ENCODE peak calls at places on chromosomes 1 and 21, in four cellular contexts. One of them, this sample, is unnamed.
A peak's percentile ranks its signal among the peaks of the same experiment; 100 is the strongest.

GRCh38 chr1:213399695-213400094 is 348.7 kb downstream of the RPS6KC1 start:
- DNase-seq in A549: no peak
- DNase-seq in K562: no peak
- DNase-seq in HepG2: peak; percentile 76
- DNase-seq in this sample: no peak

GRCh38 chr1:164716992-164717703 is 158.2 kb downstream of the PBX1 start:
- DNase-seq in A549: no peak
- DNase-seq in K562: no peak
- DNase-seq in HepG2: no peak
- DNase-seq in this sample: no peak

GRCh38 chr1:108962681-108963051 is 618 bp downstream of the CLCC1 start:
- DNase-seq in A549: no peak
- DNase-seq in K562: no peak
- DNase-seq in HepG2: peak; percentile 12
- DNase-seq in this sample: peak; percentile 36

GRCh38 chr1:103177146-103177850 is 69.0 kb upstream of the COL11A1 start:
- DNase-seq in A549: no peak
- DNase-seq in K562: no peak
- DNase-seq in HepG2: no peak
- DNase-seq in this sample: no peak

GRCh38 chr1:161044908-161045748 is 649 bp downstream of the USF1 start:
- DNase-seq in A549: peak; percentile 56
- DNase-seq in K562: peak; percentile 73
- DNase-seq in HepG2: peak; percentile 79
- DNase-seq in this sample: peak; percentile 52

GRCh38 chr1:99731384-99731783 is 35.1 kb downstream of the FRRS1 start:
- DNase-seq in A549: no peak
- DNase-seq in K562: no peak
- DNase-seq in HepG2: no peak
- DNase-seq in this sample: no peak

GRCh38 chr1:174040387-174040786 is 18.2 kb upstream of the RC3H1 start:
- DNase-seq in A549: no peak
- DNase-seq in K562: no peak
- DNase-seq in HepG2: no peak
- DNase-seq in this sample: no peak

GRCh38 chr1:94048413-94049164 is 72.4 kb downstream of the ABCA4 start:
- DNase-seq in A549: no peak
- DNase-seq in K562: no peak
- DNase-seq in HepG2: peak; percentile 75
- DNase-seq in this sample: no peak

GRCh38 chr1:11845641-11846335 is 1.8 kb downstream of the NPPA start:
- DNase-seq in A549: no peak
- DNase-seq in K562: peak; percentile 65
- DNase-seq in HepG2: peak; percentile 18
- DNase-seq in this sample: no peak

GRCh38 chr1:51484591-51484990 is 34.5 kb downstream of the EPS15 start:
- DNase-seq in A549: no peak
- DNase-seq in K562: no peak
- DNase-seq in HepG2: no peak
- DNase-seq in this sample: no peak

GRCh38 chr1:12604114-12604874 is 13.7 kb downstream of the DHRS3 start:
- DNase-seq in A549: peak; percentile 86
- DNase-seq in K562: peak; percentile 91
- DNase-seq in HepG2: peak; percentile 95
- DNase-seq in this sample: no peak

GRCh38 chr21:46004168-46004861 is 22.7 kb downstream of the COL6A1 start:
- DNase-seq in A549: no peak
- DNase-seq in K562: no peak
- DNase-seq in HepG2: no peak
- DNase-seq in this sample: no peak

GRCh38 chr1:119758584-119758983 is 10.1 kb downstream of the HMGCS2 start:
- DNase-seq in A549: no peak
- DNase-seq in K562: no peak
- DNase-seq in HepG2: no peak
- DNase-seq in this sample: no peak

GRCh38 chr1:9822897-9823692 is 670 bp downstream of the CLSTN1 start:
- DNase-seq in A549: peak; percentile 21
- DNase-seq in K562: peak; percentile 65
- DNase-seq in HepG2: no peak
- DNase-seq in this sample: peak; percentile 33

GRCh38 chr1:243814718-243815117 is 35.3 kb downstream of the AKT3 start:
- DNase-seq in A549: no peak
- DNase-seq in K562: no peak
- DNase-seq in HepG2: no peak
- DNase-seq in this sample: no peak

GRCh38 chr1:12434686-12435085 is 183.3 kb downstream of the DHRS3 start:
- DNase-seq in A549: no peak
- DNase-seq in K562: peak; percentile 27
- DNase-seq in HepG2: no peak
- DNase-seq in this sample: no peak

GRCh38 chr1:245538671-245539070 is 383.9 kb downstream of the KIF26B start:
- DNase-seq in A549: no peak
- DNase-seq in K562: no peak
- DNase-seq in HepG2: no peak
- DNase-seq in this sample: no peak

GRCh38 chr1:154812911-154813816 is 56.9 kb downstream of the KCNN3 start:
- DNase-seq in A549: no peak
- DNase-seq in K562: peak; percentile 34
- DNase-seq in HepG2: no peak
- DNase-seq in this sample: no peak

GRCh38 chr1:184820956-184821355 is 66.3 kb upstream of the EDEM3 start:
- DNase-seq in A549: no peak
- DNase-seq in K562: no peak
- DNase-seq in HepG2: no peak
- DNase-seq in this sample: no peak

GRCh38 chr1:22846453-22846852 is 126.2 kb downstream of the LACTBL1 start:
- DNase-seq in A549: no peak
- DNase-seq in K562: no peak
- DNase-seq in HepG2: no peak
- DNase-seq in this sample: no peak

GRCh38 chr21:23249760-23250159 is 2251.6 kb downstream of the NCAM2 start:
- DNase-seq in A549: no peak
- DNase-seq in K562: no peak
- DNase-seq in HepG2: no peak
- DNase-seq in this sample: no peak

GRCh38 chr1:183282101-183282855 is 96.2 kb downstream of the LAMC2 start:
- DNase-seq in A549: no peak
- DNase-seq in K562: no peak
- DNase-seq in HepG2: no peak
- DNase-seq in this sample: no peak

GRCh38 chr21:31908106-31909031 is 35.5 kb downstream of the HUNK start:
- DNase-seq in A549: no peak
- DNase-seq in K562: no peak
- DNase-seq in HepG2: peak; percentile 74
- DNase-seq in this sample: peak; percentile 70

GRCh38 chr1:117613249-117613968 is 7.6 kb downstream of the TENT5C start:
- DNase-seq in A549: no peak
- DNase-seq in K562: peak; percentile 67
- DNase-seq in HepG2: no peak
- DNase-seq in this sample: no peak

GRCh38 chr1:3003039-3003940 is 18.0 kb upstream of the ACTRT2 start:
- DNase-seq in A549: no peak
- DNase-seq in K562: no peak
- DNase-seq in HepG2: no peak
- DNase-seq in this sample: no peak

GRCh38 chr1:62229932-62230331 is 35.3 kb downstream of the L1TD1 start:
- DNase-seq in A549: no peak
- DNase-seq in K562: no peak
- DNase-seq in HepG2: no peak
- DNase-seq in this sample: no peak

GRCh38 chr21:41137401-41137800 is 30.6 kb upstream of the BACE2 start:
- DNase-seq in A549: no peak
- DNase-seq in K562: no peak
- DNase-seq in HepG2: no peak
- DNase-seq in this sample: no peak

GRCh38 chr1:24018611-24019580 is 38.8 kb upstream of the SRSF10 start:
- DNase-seq in A549: peak; percentile 90
- DNase-seq in K562: peak; percentile 72
- DNase-seq in HepG2: peak; percentile 98
- DNase-seq in this sample: peak; percentile 60

GRCh38 chr1:32365445-32365844 is 3.1 kb downstream of the TSSK3 start:
- DNase-seq in A549: no peak
- DNase-seq in K562: no peak
- DNase-seq in HepG2: no peak
- DNase-seq in this sample: no peak

GRCh38 chr21:45513003-45513706 is 29.1 kb downstream of the SLC19A1 start:
- DNase-seq in A549: no peak
- DNase-seq in K562: no peak
- DNase-seq in HepG2: no peak
- DNase-seq in this sample: no peak

GRCh38 chr1:11535761-11536572 is 57.0 kb downstream of the DISP3 start:
- DNase-seq in A549: peak; percentile 19
- DNase-seq in K562: peak; percentile 55
- DNase-seq in HepG2: peak; percentile 6
- DNase-seq in this sample: no peak

GRCh38 chr21:45378258-45378966 is 26.6 kb upstream of the COL18A1 start:
- DNase-seq in A549: no peak
- DNase-seq in K562: no peak
- DNase-seq in HepG2: no peak
- DNase-seq in this sample: peak; percentile 41

GRCh38 chr1:156929596-156930238 is 9.3 kb downstream of the LRRC71 start:
- DNase-seq in A549: no peak
- DNase-seq in K562: no peak
- DNase-seq in HepG2: no peak
- DNase-seq in this sample: no peak

GRCh38 chr1:67019121-67019520 is 34.8 kb downstream of the SLC35D1 start:
- DNase-seq in A549: no peak
- DNase-seq in K562: no peak
- DNase-seq in HepG2: no peak
- DNase-seq in this sample: no peak

GRCh38 chr1:67009792-67010191 is 44.2 kb downstream of the SLC35D1 start:
- DNase-seq in A549: no peak
- DNase-seq in K562: no peak
- DNase-seq in HepG2: no peak
- DNase-seq in this sample: no peak

GRCh38 chr1:67018574-67018973 is 35.4 kb downstream of the SLC35D1 start:
- DNase-seq in A549: no peak
- DNase-seq in K562: no peak
- DNase-seq in HepG2: no peak
- DNase-seq in this sample: no peak

GRCh38 chr1:67013573-67013972 is 40.4 kb downstream of the SLC35D1 start:
- DNase-seq in A549: peak; percentile 3
- DNase-seq in K562: peak; percentile 23
- DNase-seq in HepG2: no peak
- DNase-seq in this sample: no peak
- TF ChIP-seq HMGXB4 in A549: no peak
- TF ChIP-seq HMGXB4 in K562: no peak
- TF ChIP-seq HMGXB4 in HepG2: no peak
- TF ChIP-seq HMGXB4 in this sample: no peak

GRCh38 chr21:42892931-42893660 is at the start of gene NDUFV3:
- DNase-seq in A549: peak; percentile 77
- DNase-seq in K562: peak; percentile 99
- DNase-seq in HepG2: peak; percentile 96
- DNase-seq in this sample: peak; percentile 100

GRCh38 chr21:42887321-42887720 is 5.8 kb upstream of the NDUFV3 start:
- DNase-seq in A549: no peak
- DNase-seq in K562: no peak
- DNase-seq in HepG2: no peak
- DNase-seq in this sample: no peak

DNA sequence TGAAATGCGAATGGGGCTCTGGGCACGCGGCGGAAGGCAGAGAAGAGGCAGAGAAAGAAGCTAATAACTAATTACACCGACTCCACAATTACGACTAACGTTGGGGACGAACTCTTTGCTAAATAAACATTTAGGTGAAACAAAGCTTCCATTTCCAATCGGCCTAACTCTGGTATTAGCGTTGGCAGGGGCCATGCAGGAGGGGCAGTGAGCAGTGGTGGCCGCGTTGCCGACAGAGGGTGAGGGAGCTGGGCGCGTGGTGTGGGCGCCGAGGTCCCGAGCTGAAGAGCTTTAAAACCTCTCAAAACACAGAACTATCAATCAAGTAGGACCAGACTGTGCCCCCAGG is 553 bp upstream of the NDUFV3 start:
- DNase-seq in A549: no peak
- DNase-seq in K562: no peak
- DNase-seq in HepG2: peak; percentile 9
- DNase-seq in this sample: no peak
- TF ChIP-seq HMGXB4 in A549: no peak
- TF ChIP-seq HMGXB4 in K562: no peak
- TF ChIP-seq HMGXB4 in HepG2: no peak
- TF ChIP-seq HMGXB4 in this sample: no peak

DNA sequence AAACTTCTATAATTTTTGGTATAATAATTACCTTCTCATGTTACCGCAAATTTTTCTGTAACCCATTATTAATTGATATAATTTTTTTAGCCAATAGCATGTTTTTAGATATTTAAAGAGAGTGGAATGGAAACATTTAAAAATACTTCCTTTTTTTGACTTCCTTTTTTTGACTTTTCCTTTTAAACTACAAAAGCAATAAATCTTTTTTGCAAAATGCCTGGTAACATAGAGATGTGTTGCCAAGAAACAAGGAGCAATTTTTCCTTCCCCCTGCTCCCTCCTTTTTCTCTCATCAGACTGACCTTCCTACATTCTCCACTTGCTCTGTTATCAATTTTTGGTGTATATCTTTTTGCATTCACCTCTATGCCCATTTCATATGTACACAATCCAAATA is 666.2 kb downstream of the ADGRL2 start:
- DNase-seq in A549: no peak
- DNase-seq in K562: no peak
- DNase-seq in HepG2: no peak
- DNase-seq in this sample: no peak
- TF ChIP-seq HMGXB4 in A549: no peak
- TF ChIP-seq HMGXB4 in K562: no peak
- TF ChIP-seq HMGXB4 in HepG2: no peak
- TF ChIP-seq HMGXB4 in this sample: no peak

GRCh38 chr1:65471901-65472332 is 51.4 kb downstream of the LEPR start:
- DNase-seq in A549: no peak
- DNase-seq in K562: no peak
- DNase-seq in HepG2: no peak
- DNase-seq in this sample: no peak
- TF ChIP-seq HMGXB4 in A549: no peak
- TF ChIP-seq HMGXB4 in K562: no peak
- TF ChIP-seq HMGXB4 in HepG2: no peak
- TF ChIP-seq HMGXB4 in this sample: no peak

GRCh38 chr1:47563206-47563605 is 125.4 kb downstream of the FOXD2 start:
- DNase-seq in A549: no peak
- DNase-seq in K562: no peak
- DNase-seq in HepG2: no peak
- DNase-seq in this sample: no peak
- TF ChIP-seq HMGXB4 in A549: no peak
- TF ChIP-seq HMGXB4 in K562: no peak
- TF ChIP-seq HMGXB4 in HepG2: no peak
- TF ChIP-seq HMGXB4 in this sample: no peak

This sample was measured in WTC11.